ENCODE peak calls at places on chromosomes 5 and 9, in five cellular contexts. R is NCI-H1694 treated with DMSO at 0.1 percent for 48 hours, Y is amniotic stem cell, X is mesendoderm, T is tibial artery. U is an unnamed sample.

GRCh38 chr9:118446962-118447490 is 742.8 kb downstream of the TLR4 start:
- DNase-seq in R (no peak), Y (no peak), X (no peak), T (no peak), U (no peak)

GRCh38 chr9:86809151-86809550 is 138.2 kb downstream of the GAS1 start:
- DNase-seq in R (no peak), Y (no peak), X (no peak), T (no peak), U (no peak)

GRCh38 chr9:97853844-97854695 is 1.0 kb downstream of the FOXE1 start:
- DNase-seq in R (peak), Y (no peak), X (peak), T (no peak), U (no peak)

GRCh38 chr5:113255105-113255504 is 179.7 kb downstream of the TSSK1B start:
- DNase-seq in R (no peak), Y (no peak), X (no peak), T (no peak), U (no peak)

GRCh38 chr5:173472784-173473278 is 143.6 kb downstream of the BOD1 start:
- DNase-seq in R (no peak), Y (no peak), X (no peak), T (peak), U (no peak)

GRCh38 chr9:74412236-74412979 is 84.7 kb upstream of the RORB start:
- DNase-seq in R (no peak), Y (no peak), X (no peak), T (no peak), U (no peak)

GRCh38 chr9:71748280-71748743 is 20.0 kb downstream of the CEMIP2 start:
- DNase-seq in R (no peak), Y (peak), X (no peak), T (no peak), U (no peak)

GRCh38 chr9:135655317-135656003 is 7.6 kb upstream of the LCN9 start:
- DNase-seq in R (no peak), Y (no peak), X (no peak), T (no peak), U (no peak)

GRCh38 chr9:79026311-79026710 is 545.5 kb upstream of the TLE4 start:
- DNase-seq in R (no peak), Y (no peak), X (no peak), T (no peak), U (no peak)

GRCh38 chr9:7844283-7844682 is 44.7 kb upstream of the DMAC1 start:
- DNase-seq in R (no peak), Y (no peak), X (peak), T (no peak), U (peak)

GRCh38 chr9:6667633-6668280 is 22.2 kb upstream of the GLDC start:
- DNase-seq in R (peak), Y (no peak), X (peak), T (no peak), U (peak)

GRCh38 chr5:26847041-26847736 is 191.2 kb downstream of the CDH9 start:
- DNase-seq in R (no peak), Y (no peak), X (peak), T (no peak), U (no peak)

GRCh38 chr5:176427971-176428370 is 11.6 kb upstream of the CLTB start:
- DNase-seq in R (no peak), Y (no peak), X (no peak), T (no peak), U (no peak)

GRCh38 chr5:179700401-179700918 is 1.7 kb downstream of the CANX start:
- DNase-seq in R (no peak), Y (no peak), X (peak), T (no peak), U (no peak)

U was measured in Karpas-422.